ENCODE peak calls at places on chromosomes 3 and 15, in four cellular contexts. J is M059J; A is GM06990; P is stimulated activated CD4-positive, alpha-beta T cell treated with anti-CD3 and anti-CD28 coated beads, Interleukin-4, amount 100 ng/mL, for 24 hours. G is an unnamed sample.

GRCh38 chr3:80606073-80606472 is 838.3 kb upstream of the ROBO1 start:
- DNase-seq in P (no peak), A (no peak), J (no peak), G (no peak)

GRCh38 chr3:151580592-151580991 is 119.7 kb upstream of the IGSF10 start:
- DNase-seq in J (peak; percentile 92), A (no peak), P (no peak), G (no peak)

GRCh38 chr3:49799761-49800160 is at the start of gene CDHR4:
- DNase-seq in A (no peak), P (no peak), J (peak; percentile 79), G (no peak)

GRCh38 chr3:122993573-122993972 is 34.0 kb downstream of the SEMA5B start:
- DNase-seq in P (no peak), J (no peak), A (no peak), G (no peak)

GRCh38 chr3:122572940-122573412 is 4.5 kb upstream of the PARP15 start:
- DNase-seq in A (peak; percentile 38), P (peak; percentile 45), J (peak; percentile 96), G (peak; percentile 79)

GRCh38 chr15:75720297-75720696 is 7.6 kb upstream of the CSPG4 start:
- DNase-seq in P (no peak), A (no peak), J (no peak), G (no peak)

GRCh38 chr3:101065962-101066361 is 72.7 kb upstream of the ABI3BP start:
- DNase-seq in P (no peak), J (peak; percentile 96), A (no peak), G (no peak)

GRCh38 chr3:160450846-160451245 is 1.3 kb upstream of the TRIM59 start:
- DNase-seq in P (no peak), J (peak; percentile 89), A (no peak), G (no peak)

GRCh38 chr3:186705882-186706780 is 11.0 kb upstream of the KNG1 start:
- DNase-seq in P (peak; percentile 33), A (no peak), J (no peak), G (peak; percentile 65)

GRCh38 chr3:185063431-185063830 is 89.4 kb downstream of the C3orf70 start:
- DNase-seq in A (no peak), P (no peak), J (no peak), G (peak; percentile 25)

GRCh38 chr3:27134165-27134796 is 234.9 kb downstream of the NEK10 start:
- DNase-seq in A (no peak), J (peak; percentile 61), P (peak; percentile 64), G (peak; percentile 74)

GRCh38 chr15:89776274-89777072 is at the start of gene MESP2:
- DNase-seq in P (peak; percentile 41), A (peak; percentile 73), J (peak; percentile 46), G (peak; percentile 85)

GRCh38 chr3:120487079-120487693 is 36.4 kb upstream of the FSTL1 start:
- DNase-seq in A (no peak), J (peak; percentile 61), P (no peak), G (no peak)

GRCh38 chr3:98827221-98827620 is 64.1 kb downstream of the ST3GAL6 start:
- DNase-seq in P (no peak), J (peak; percentile 24), A (no peak), G (no peak)

G was measured in GM12865.